ENCODE peak calls at places on chromosomes 16 and 17, in five cellular contexts. F is left ventricle myocardium inferior, O is cardiac muscle cell, X is A549, T is mammary epithelial cell. D is an unnamed sample. For H3K4me1, the result is how much of the 10 kb centered on the place peaks cover.

GRCh38 chr17:68435876-68436842 is 21.1 kb downstream of the WIPI1 start:
- DNase-seq in T (peak), O (peak), X (peak), F (peak), D (peak)

GRCh38 chr16:89922477-89922883 is 662 bp upstream of the TUBB3 start:
- DNase-seq in O (peak), X (peak), T (peak), F (peak), D (peak)

GRCh38 chr16:3461120-3461519 is 17.6 kb downstream of the NAA60 start:
- DNase-seq in O (no peak), T (no peak), F (no peak), X (no peak), D (no peak)

GRCh38 chr17:79520893-79521210 is 90.0 kb downstream of the RBFOX3 start:
- DNase-seq in O (no peak), X (no peak), T (no peak), F (no peak), D (no peak)

GRCh38 chr16:48498761-48499600 is 111.0 kb downstream of the N4BP1 start:
- DNase-seq in T (peak), O (peak), F (no peak), X (peak), D (no peak)

GRCh38 chr17:43766413-43767052 is 7.9 kb upstream of the SOST start:
- DNase-seq in X (peak), T (no peak), F (peak), O (peak), D (peak)

GRCh38 chr16:87828071-87828971 is 41.0 kb downstream of the SLC7A5 start:
- DNase-seq in T (peak), O (no peak), F (no peak), X (peak), D (peak)

GRCh38 chr17:13107726-13108235 is 90.0 kb upstream of the ELAC2 start:
- DNase-seq in F (no peak), X (no peak), O (no peak), T (no peak), D (peak)

GRCh38 chr16:77450790-77451487 is 16.1 kb upstream of the ADAMTS18 start:
- DNase-seq in T (no peak), O (no peak), X (no peak), F (no peak), D (no peak)

GRCh38 chr16:1527836-1528811 is 5.3 kb upstream of the TMEM204 start:
- DNase-seq in O (peak), F (peak), T (no peak), X (no peak), D (no peak)

GRCh38 chr16:81421126-81421525 is 23.5 kb upstream of the CMIP start:
- DNase-seq in X (no peak), T (no peak), O (no peak), F (no peak), D (no peak)

GRCh38 chr17:60421273-60422161 is 772 bp upstream of the CHCT1 start:
- DNase-seq in O (peak), F (peak), X (peak), T (peak), D (peak)

GRCh38 chr16:54931041-54931756 is 534 bp downstream of the IRX5 start:
- DNase-seq in O (peak), X (peak), F (no peak), T (peak), D (no peak)

DNA sequence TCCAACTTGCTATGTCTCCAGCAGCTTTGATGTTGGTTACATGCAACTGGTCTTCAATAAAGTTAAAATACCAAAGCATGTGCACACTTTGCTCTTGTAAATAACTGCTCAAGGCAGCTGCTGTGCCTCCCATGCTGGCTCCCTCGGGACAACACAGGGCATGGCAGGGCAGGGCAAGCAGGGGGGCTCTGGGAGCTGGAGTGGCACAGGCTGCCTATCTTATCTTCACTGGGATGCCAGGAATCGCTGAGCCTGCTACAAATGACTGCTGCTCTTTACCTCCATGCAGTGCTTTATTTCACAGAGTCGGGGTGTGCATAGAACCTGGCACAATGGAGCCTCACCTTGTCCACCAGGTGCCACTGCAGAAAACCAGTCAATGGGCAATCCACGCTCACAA is 21.8 kb downstream of the PEMT start:
- DNase-seq in O (no peak), X (no peak), F (peak), T (no peak), D (no peak)
- H3K4me1 ChIP-seq in O (under half), X (under half), F (half or more), T (under half), D (under half)

DNA sequence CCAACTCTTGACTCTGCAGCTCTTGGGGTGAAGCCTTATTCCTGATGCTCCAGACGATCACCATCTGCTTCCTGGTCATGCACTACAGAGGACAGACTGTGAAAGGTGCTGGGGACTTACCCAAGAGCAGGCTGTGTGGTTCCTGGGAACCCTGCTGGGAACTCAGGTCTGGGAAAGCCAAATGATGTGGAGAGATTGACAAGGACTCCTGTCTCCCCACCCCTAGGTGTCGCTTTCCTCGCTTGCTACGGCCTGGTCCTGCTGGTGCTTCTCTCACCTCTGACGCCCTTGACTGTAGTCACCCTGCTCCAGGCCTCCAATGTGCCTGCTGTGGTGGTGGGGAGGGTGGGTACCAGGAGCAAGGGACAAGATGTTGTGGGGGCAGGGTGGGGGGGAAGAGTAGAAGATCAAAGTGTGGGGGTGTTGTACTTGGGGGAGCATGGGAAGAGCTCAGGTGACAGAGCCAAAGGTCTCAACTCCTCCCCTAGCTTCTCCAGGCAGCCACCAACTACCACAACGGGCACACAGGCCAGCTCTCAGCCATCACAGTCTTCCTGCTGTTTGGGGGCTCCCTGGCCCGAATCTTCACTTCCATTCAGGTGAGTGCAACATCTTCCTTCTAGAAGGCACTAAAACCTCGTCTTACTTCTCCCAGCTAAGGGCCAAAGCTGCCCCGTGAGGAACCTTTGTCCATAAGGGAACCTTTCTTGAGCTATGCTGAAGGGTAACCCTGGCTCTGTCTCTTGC is 3.0 kb downstream of the SOX15 start:
- DNase-seq in F (no peak), O (no peak), T (no peak), X (peak), D (no peak)
- H3K27ac ChIP-seq in F (peak), O (no peak), T (peak), X (peak), D (no peak)

GRCh38 chr16:24737391-24737871 is 8.0 kb downstream of the TNRC6A start:
- DNase-seq in F (no peak), O (peak), X (no peak), T (no peak), D (peak)

GRCh38 chr16:24738895-24739294 is 9.4 kb downstream of the TNRC6A start:
- DNase-seq in O (no peak), X (no peak), F (no peak), T (no peak), D (no peak)

GRCh38 chr16:24745791-24746190 is 16.3 kb downstream of the TNRC6A start:
- DNase-seq in F (no peak), X (no peak), T (no peak), O (no peak), D (no peak)

GRCh38 chr16:24737916-24738594 is 8.6 kb downstream of the TNRC6A start:
- DNase-seq in F (no peak), X (no peak), T (no peak), O (no peak), D (no peak)

DNA sequence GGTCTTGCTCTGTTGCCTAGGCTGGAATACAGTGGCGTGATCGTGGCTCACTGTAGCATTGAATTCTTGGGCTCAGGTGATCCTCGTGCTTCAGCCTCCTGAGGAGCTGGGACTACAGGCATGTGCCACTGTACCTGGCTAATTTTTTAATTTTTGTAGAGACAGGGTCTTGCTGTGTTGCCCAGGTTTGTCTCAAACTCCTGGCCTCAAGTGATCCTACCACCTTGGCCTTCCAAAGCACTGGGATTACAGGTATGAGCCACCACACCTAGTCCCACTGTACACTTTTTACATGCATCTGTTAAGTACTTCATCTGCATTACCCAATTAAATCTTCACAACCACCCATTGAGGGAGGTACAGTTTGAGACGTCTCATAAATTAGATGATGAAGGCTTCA is 12.4 kb downstream of the TNRC6A start:
- DNase-seq in X (no peak), F (no peak), O (no peak), T (no peak), D (no peak)
- H3K4me1 ChIP-seq in X (under half), F (half or more), O (under half), T (under half), D (under half)

GRCh38 chr17:69454051-69454450 is 39.6 kb downstream of the MAP2K6 start:
- DNase-seq in O (no peak), T (no peak), F (no peak), X (no peak), D (no peak)
- H3K27ac ChIP-seq in O (no peak), T (no peak), F (no peak), X (no peak), D (no peak)

DNA sequence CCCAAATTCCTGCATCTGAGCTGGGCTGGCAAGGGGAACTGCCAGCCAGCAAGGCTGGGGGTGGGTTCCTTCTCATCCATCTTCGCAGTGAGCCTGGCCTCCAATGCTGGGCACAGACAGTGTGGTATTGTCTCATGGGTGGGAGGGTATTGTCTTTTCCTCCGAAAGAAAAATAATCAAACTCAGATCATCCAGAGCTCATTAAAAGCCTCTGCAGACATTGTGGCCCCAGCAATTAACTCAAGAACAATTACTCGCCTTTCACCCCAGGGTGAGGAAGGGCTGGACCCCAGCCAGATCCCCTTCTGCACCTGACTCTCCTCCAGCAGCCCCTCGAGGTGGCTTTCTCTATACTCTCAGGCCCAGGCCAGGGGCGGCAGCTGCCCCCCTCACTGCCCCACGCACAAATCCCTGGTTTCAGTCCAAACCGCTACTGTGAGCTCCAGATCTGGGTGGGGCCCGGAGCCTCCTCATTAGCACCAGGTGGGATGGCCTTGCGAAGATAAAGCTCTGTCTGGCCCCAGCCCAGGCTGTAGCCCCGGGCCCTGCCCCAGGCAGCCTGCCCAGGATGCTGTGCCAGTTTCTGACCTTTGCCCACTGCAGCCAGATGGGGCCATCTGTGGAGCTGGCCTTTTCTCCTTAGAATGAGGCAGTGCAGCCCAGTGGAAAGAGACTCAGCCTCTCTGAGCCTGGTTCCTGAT is 2.3 kb upstream of the KRT15 start:
- DNase-seq in F (no peak), O (no peak), T (peak), X (no peak), D (peak)
- H3K4me1 ChIP-seq in F (under half), O (under half), T (half or more), X (under half), D (under half)

GRCh38 chr16:83980794-83981193 is 12.8 kb downstream of the NECAB2 start:
- DNase-seq in X (no peak), F (no peak), O (no peak), T (no peak), D (no peak)

GRCh38 chr16:83983491-83983890 is 15.4 kb downstream of the NECAB2 start:
- DNase-seq in T (no peak), O (no peak), X (no peak), F (no peak), D (no peak)

GRCh38 chr16:83979456-83979855 is 11.4 kb downstream of the NECAB2 start:
- DNase-seq in X (no peak), F (no peak), O (no peak), T (no peak), D (no peak)

GRCh38 chr16:83978401-83978904 is 10.4 kb downstream of the NECAB2 start:
- DNase-seq in F (no peak), O (no peak), X (no peak), T (no peak), D (no peak)

DNA sequence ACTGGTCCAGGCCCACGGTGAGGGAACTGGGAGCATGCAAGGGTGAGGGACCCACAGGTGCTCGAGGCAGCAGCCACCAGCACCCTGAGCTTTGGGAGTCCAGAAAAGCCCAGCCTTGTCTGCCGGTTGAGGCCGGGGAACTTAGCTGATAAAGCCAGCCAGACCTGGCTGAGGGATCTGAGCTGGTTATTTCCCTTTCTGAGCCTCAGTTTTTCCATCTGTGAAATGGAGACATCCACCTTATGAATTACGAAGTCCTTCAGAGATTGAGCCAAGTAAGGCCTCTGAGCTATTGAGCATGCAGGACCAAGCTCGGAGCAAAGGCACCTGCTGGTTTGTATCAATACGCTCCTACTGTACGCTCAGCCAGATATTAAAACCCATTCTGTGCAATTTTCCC is 13.8 kb downstream of the NECAB2 start:
- DNase-seq in O (no peak), X (no peak), T (no peak), F (no peak), D (no peak)
- H3K27ac ChIP-seq in O (no peak), X (no peak), T (no peak), F (no peak), D (no peak)

GRCh38 chr16:57690782-57691471 is 3.7 kb upstream of the DRC7 start:
- DNase-seq in F (no peak), T (no peak), O (peak), X (no peak), D (no peak)

GRCh38 chr16:57688987-57689771 is 5.4 kb upstream of the DRC7 start:
- DNase-seq in X (no peak), F (no peak), T (no peak), O (no peak), D (no peak)

GRCh38 chr16:57689772-57690558 is 4.6 kb upstream of the DRC7 start:
- DNase-seq in X (no peak), F (no peak), O (peak), T (no peak), D (no peak)

GRCh38 chr16:57686577-57686976 is 8.0 kb upstream of the DRC7 start:
- DNase-seq in F (no peak), O (no peak), T (no peak), X (peak), D (no peak)

GRCh38 chr16:57688487-57688986 is 6.1 kb upstream of the DRC7 start:
- DNase-seq in T (no peak), O (no peak), X (no peak), F (no peak), D (no peak)
- H3K4me1 ChIP-seq in T (under half), O (under half), X (under half), F (under half), D (under half)

GRCh38 chr16:75420987-75421819 is 12.1 kb downstream of the CFDP1 start:
- DNase-seq in X (peak), F (peak), O (peak), T (peak), D (no peak)

GRCh38 chr16:75421820-75422126 is 11.5 kb downstream of the CFDP1 start:
- DNase-seq in F (no peak), O (no peak), T (no peak), X (no peak), D (no peak)

GRCh38 chr16:75415169-75415908 is 18.0 kb downstream of the CFDP1 start:
- DNase-seq in O (no peak), X (no peak), T (peak), F (no peak), D (peak)

GRCh38 chr16:75413951-75414350 is 19.4 kb downstream of the CFDP1 start:
- DNase-seq in X (no peak), T (no peak), F (no peak), O (no peak), D (no peak)

GRCh38 chr16:75416904-75417565 is 16.3 kb downstream of the CFDP1 start:
- DNase-seq in T (no peak), O (no peak), X (no peak), F (no peak), D (no peak)
- H3K27ac ChIP-seq in T (no peak), O (no peak), X (no peak), F (no peak), D (no peak)

GRCh38 chr17:48592097-48592496 is 1.5 kb downstream of the HOXB5 start:
- DNase-seq in O (no peak), F (no peak), T (no peak), X (no peak), D (no peak)
- H3K4me1 ChIP-seq in O (under half), F (under half), T (under half), X (under half), D (under half)

GRCh38 chr17:48996696-48997102 is 486 bp upstream of the IGF2BP1 start:
- DNase-seq in F (no peak), T (no peak), X (no peak), O (no peak), D (no peak)

GRCh38 chr17:48998557-48999440 is 1.6 kb downstream of the IGF2BP1 start:
- DNase-seq in X (peak), F (no peak), O (peak), T (no peak), D (peak)

GRCh38 chr17:48997827-48998556 is 807 bp downstream of the IGF2BP1 start:
- DNase-seq in X (no peak), F (no peak), O (no peak), T (no peak), D (peak)

GRCh38 chr17:48995871-48996695 is 1.1 kb upstream of the IGF2BP1 start:
- DNase-seq in F (no peak), T (no peak), X (peak), O (no peak), D (peak)

GRCh38 chr17:48997103-48997826 is at the start of gene IGF2BP1:
- DNase-seq in X (peak), O (peak), T (no peak), F (no peak), D (peak)
- H3K27ac ChIP-seq in X (peak), O (peak), T (no peak), F (no peak), D (peak)